ENCODE peak calls at places on chromosomes 6 and 20, in four cellular contexts. F, Q, P and I are unnamed samples.

GRCh38 chr6:714100-714499 is 21.2 kb upstream of the EXOC2 start:
- DNase-seq in F (no peak), P (no peak), Q (no peak), I (no peak)

GRCh38 chr6:126112171-126112632 is 125.9 kb downstream of the TRMT11 start:
- DNase-seq in Q (no peak), P (no peak), F (no peak), I (peak; percentile 4)

GRCh38 chr20:47336013-47336754 is 20.3 kb downstream of the ZMYND8 start:
- DNase-seq in P (peak; percentile 55), F (peak; percentile 66), Q (peak; percentile 69), I (no peak)

GRCh38 chr6:43246301-43247114 is 3.2 kb downstream of the TTBK1 start:
- DNase-seq in Q (no peak), P (peak; percentile 67), F (no peak), I (peak; percentile 43)

GRCh38 chr6:3618300-3619041 is 133.0 kb downstream of the PXDC1 start:
- DNase-seq in Q (no peak), F (no peak), P (no peak), I (no peak)

GRCh38 chr20:50450961-50451752 is 59.0 kb upstream of the PTPN1 start:
- DNase-seq in P (no peak), F (no peak), Q (no peak), I (no peak)

GRCh38 chr20:36543187-36544133 is 2.1 kb downstream of the MYL9 start:
- DNase-seq in Q (peak; percentile 60), F (peak; percentile 26), P (peak; percentile 91), I (no peak)

GRCh38 chr6:101876431-101876830 is 482.9 kb downstream of the GRIK2 start:
- DNase-seq in F (no peak), Q (no peak), P (no peak), I (no peak)

GRCh38 chr6:169933839-169934698 is 182.6 kb downstream of the ERMARD start:
- DNase-seq in F (no peak), Q (peak; percentile 20), P (peak; percentile 54), I (no peak)

GRCh38 chr6:169782966-169783760 is 31.7 kb downstream of the ERMARD start:
- DNase-seq in Q (no peak), F (no peak), P (no peak), I (no peak)

GRCh38 chr6:37276916-37277509 is 19.1 kb upstream of the TMEM217 start:
- DNase-seq in F (no peak), P (no peak), Q (no peak), I (no peak)

GRCh38 chr6:90093558-90094073 is 199.3 kb downstream of the GJA10 start:
- DNase-seq in Q (no peak), F (no peak), P (no peak), I (no peak)

GRCh38 chr6:5089821-5090449 is 4.8 kb downstream of the PPP1R3G start:
- DNase-seq in Q (no peak), P (no peak), F (no peak), I (no peak)

GRCh38 chr20:46761566-46761965 is 52.1 kb downstream of the SLC2A10 start:
- DNase-seq in F (no peak), Q (no peak), P (no peak), I (no peak)

GRCh38 chr6:16042751-16043150 is 86.1 kb upstream of the MYLIP start:
- DNase-seq in F (no peak), Q (no peak), P (no peak), I (no peak)

GRCh38 chr6:110530671-110531070 is 54.3 kb upstream of the SLC22A16 start:
- DNase-seq in P (no peak), F (no peak), Q (no peak), I (no peak)

GRCh38 chr6:151690768-151691562 is 116.5 kb upstream of the ESR1 start:
- DNase-seq in Q (no peak), F (no peak), P (no peak), I (no peak)

GRCh38 chr6:19804362-19805145 is 32.6 kb upstream of the ID4 start:
- DNase-seq in F (peak; percentile 81), Q (peak; percentile 85), P (peak; percentile 95), I (peak; percentile 82)

GRCh38 chr6:27188885-27189418 is 58.5 kb upstream of the PRSS16 start:
- DNase-seq in P (peak; percentile 59), F (peak; percentile 31), Q (peak; percentile 24), I (no peak)

GRCh38 chr6:135114355-135115145 is 59.9 kb upstream of the HBS1L start:
- DNase-seq in P (no peak), F (no peak), Q (no peak), I (no peak)

GRCh38 chr6:135115411-135116293 is 61.0 kb upstream of the HBS1L start:
- DNase-seq in F (no peak), P (no peak), Q (no peak), I (no peak)

GRCh38 chr6:135118142-135118730 is 62.9 kb upstream of the MYB start:
- DNase-seq in P (no peak), F (no peak), Q (no peak), I (no peak)

GRCh38 chr6:135116566-135116965 is 61.9 kb upstream of the HBS1L start:
- DNase-seq in Q (no peak), F (no peak), P (no peak), I (no peak)

DNA sequence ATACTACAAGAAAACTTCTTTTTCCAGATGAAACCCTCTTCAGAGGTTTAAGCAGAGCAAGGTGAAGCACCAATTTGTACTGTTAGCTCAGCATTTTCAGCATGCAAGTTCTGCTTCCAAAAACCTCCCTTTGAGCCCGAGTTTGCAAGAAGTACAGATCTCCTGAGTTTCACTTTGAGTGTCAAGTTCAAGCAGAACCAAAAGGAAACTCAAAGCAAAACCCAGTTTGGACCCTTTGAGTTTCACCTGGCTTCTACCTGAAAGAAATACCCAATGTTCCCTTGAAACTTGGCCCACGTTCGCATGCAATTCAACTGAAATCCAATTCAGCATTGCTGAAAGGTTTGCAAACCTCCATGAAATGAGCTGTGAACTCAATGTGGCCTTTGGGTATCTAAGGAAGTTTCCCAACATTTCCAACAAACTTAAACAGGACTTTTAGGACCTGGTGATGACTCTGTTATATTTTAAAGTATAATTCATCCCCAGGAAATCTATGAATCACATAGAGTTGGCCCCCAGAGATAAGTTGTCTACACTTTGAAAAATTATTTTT is 62.9 kb upstream of the HBS1L start:
- DNase-seq in F (no peak), P (no peak), Q (no peak), I (no peak)
- TF ChIP-seq CTCF in F (no peak), P (no peak), Q (no peak), I (no peak)

GRCh38 chr20:62640870-62641748 is 1.2 kb upstream of the SLCO4A1 start:
- DNase-seq in F (no peak), Q (no peak), P (no peak), I (no peak)
- H3K27me3 ChIP-seq in F (peaks cover 11% of the 10 kb centered on the region), Q (peaks cover 8% of the 10 kb centered on the region), P (peaks cover 33% of the 10 kb centered on the region), I (peaks cover 6% of the 10 kb centered on the region)

DNA sequence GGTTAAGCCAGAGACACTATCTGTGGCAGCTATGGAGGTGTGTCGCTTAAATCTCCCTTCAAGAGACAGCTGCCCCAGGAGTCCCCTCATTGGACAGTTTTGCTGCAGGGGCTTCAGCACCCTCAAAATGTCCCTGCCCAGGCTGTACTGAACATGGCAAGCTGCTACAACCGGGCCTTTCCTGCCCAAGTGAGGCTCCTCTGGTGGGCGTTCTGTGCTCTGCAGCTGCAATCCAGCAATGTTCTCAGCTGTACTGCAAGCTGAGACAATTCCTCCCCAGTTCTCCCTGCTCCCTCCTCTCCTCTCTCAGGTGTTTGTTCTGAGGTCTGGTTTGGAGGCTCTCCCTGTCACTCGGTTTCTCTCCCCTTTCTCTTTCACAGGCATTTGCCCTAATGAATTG is 190.8 kb upstream of the LAMP5 start:
- DNase-seq in P (no peak), F (no peak), Q (no peak), I (no peak)
- TF ChIP-seq CTCF in P (peak; percentile 27), F (peak; percentile 45), Q (no peak), I (peak; percentile 49)

DNA sequence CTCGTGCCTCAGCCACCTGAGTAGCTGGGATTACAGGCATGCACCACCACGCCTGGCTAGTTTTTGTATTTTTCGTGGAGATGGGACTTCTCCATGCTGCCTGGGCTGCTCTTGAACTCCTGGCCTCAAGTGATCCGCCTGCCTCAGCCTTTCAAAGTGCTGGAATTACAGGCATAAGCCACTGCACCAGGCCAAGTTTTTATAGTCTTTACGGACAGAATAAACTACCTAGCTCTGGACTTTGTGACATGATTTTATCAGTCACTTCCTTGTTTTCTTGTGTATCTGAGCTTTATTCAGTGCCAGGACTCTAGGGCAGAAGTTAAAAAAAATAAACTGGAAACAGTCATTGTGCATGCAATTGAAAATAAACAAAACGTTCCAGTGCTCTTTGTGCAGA is 46.7 kb upstream of the RALGAPA2 start:
- DNase-seq in P (no peak), Q (no peak), F (no peak), I (no peak)
- H3K27me3 ChIP-seq in P (no peaks in the 10 kb centered on the region), Q (no peaks in the 10 kb centered on the region), F (no peaks in the 10 kb centered on the region), I (no peaks in the 10 kb centered on the region)

GRCh38 chr20:62885046-62885445 is 23.4 kb upstream of the TCFL5 start:
- DNase-seq in Q (no peak), F (no peak), P (no peak), I (no peak)
- TF ChIP-seq CTCF in Q (no peak), F (no peak), P (no peak), I (no peak)

DNA sequence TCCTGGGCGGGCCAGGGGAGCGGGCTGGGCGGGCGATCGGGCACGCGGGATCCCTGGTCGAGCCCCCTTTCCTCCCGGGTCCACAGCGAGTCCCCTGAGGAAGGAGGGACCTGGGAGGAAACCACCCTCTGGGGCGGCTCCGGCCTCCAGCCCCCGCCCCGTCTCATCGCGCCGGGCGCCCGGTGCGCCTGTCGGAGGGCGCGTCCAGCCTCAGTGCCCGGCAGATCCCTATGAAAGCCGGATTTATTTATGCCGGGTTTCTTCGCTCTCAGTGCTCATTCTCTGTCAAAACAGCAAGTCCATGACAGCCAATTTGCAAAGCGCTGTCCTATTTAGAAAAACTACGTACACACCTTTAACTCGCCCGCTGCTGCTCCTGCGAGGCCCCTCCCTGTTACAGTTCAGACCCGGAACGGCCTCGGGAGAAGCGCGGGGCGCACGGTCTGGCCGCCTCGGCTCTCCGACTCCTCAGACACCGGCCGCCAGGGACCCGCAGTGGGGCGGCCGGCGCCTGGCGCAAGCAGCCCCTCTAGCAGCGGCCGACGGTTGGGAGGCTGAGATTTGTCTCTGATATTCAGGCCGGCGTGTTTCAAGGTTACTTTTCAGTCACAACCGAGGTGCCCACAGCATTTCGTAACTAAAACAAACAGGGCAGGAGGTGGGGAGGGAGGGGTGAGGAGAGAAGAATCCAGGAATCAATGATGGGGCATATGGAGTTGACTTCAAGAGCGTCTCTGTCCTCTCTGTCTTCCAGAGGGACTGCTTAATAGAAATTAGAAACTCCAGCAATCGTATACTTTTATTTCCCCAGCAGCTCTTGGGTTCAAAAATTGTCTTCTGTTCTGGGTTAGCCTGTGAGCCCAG is 782 bp upstream of the FOXA2 start:
- DNase-seq in F (no peak), Q (no peak), P (no peak), I (no peak)
- H3K27me3 ChIP-seq in F (peaks cover 37% of the 10 kb centered on the region), Q (peaks cover 89% of the 10 kb centered on the region), P (peaks cover 98% of the 10 kb centered on the region), I (peaks cover 63% of the 10 kb centered on the region)